ENCODE peak calls at places on chromosomes 16 and 17, in four cellular contexts. One of them, this sample, is unnamed.

GRCh38 chr16:2829501-2830354 is at the start of gene ZG16B:
- DNase-seq in HepG2: peak
- DNase-seq in A549: no peak
- DNase-seq in K562: no peak
- DNase-seq in this sample: no peak

GRCh38 chr17:13583996-13584700 is 17.6 kb downstream of the HS3ST3A1 start:
- DNase-seq in HepG2: no peak
- DNase-seq in A549: no peak
- DNase-seq in K562: no peak
- DNase-seq in this sample: no peak

GRCh38 chr16:4067262-4068001 is 48.8 kb downstream of the ADCY9 start:
- DNase-seq in HepG2: peak
- DNase-seq in A549: no peak
- DNase-seq in K562: no peak
- DNase-seq in this sample: no peak

GRCh38 chr17:3986939-3987335 is 22.7 kb upstream of the ATP2A3 start:
- DNase-seq in HepG2: no peak
- DNase-seq in A549: no peak
- DNase-seq in K562: no peak
- DNase-seq in this sample: no peak

GRCh38 chr17:2337811-2338657 is 733 bp downstream of the SGSM2 start:
- DNase-seq in HepG2: peak
- DNase-seq in A549: peak
- DNase-seq in K562: peak
- DNase-seq in this sample: no peak

GRCh38 chr16:31004658-31005057 is 5.8 kb downstream of the STX1B start:
- DNase-seq in HepG2: no peak
- DNase-seq in A549: no peak
- DNase-seq in K562: no peak
- DNase-seq in this sample: no peak

GRCh38 chr16:54817940-54818574 is 112.6 kb upstream of the IRX5 start:
- DNase-seq in HepG2: no peak
- DNase-seq in A549: no peak
- DNase-seq in K562: no peak
- DNase-seq in this sample: no peak

GRCh38 chr17:77451271-77451893 is 310.6 kb downstream of the SEC14L1 start:
- DNase-seq in HepG2: peak
- DNase-seq in A549: no peak
- DNase-seq in K562: peak
- DNase-seq in this sample: no peak

GRCh38 chr17:34443832-34444469 is 80.9 kb upstream of the CCL1 start:
- DNase-seq in HepG2: peak
- DNase-seq in A549: peak
- DNase-seq in K562: peak
- DNase-seq in this sample: no peak

GRCh38 chr17:3474212-3474611 is 1.6 kb upstream of the ASPA start:
- DNase-seq in HepG2: peak
- DNase-seq in A549: peak
- DNase-seq in K562: no peak
- DNase-seq in this sample: no peak

GRCh38 chr17:54919456-54919855 is 18.8 kb downstream of the TOM1L1 start:
- DNase-seq in HepG2: no peak
- DNase-seq in A549: no peak
- DNase-seq in K562: no peak
- DNase-seq in this sample: no peak

GRCh38 chr17:54920819-54921218 is 20.2 kb downstream of the TOM1L1 start:
- DNase-seq in HepG2: no peak
- DNase-seq in A549: no peak
- DNase-seq in K562: no peak
- DNase-seq in this sample: no peak

GRCh38 chr17:54924405-54924804 is 23.8 kb downstream of the TOM1L1 start:
- DNase-seq in HepG2: no peak
- DNase-seq in A549: no peak
- DNase-seq in K562: no peak
- DNase-seq in this sample: no peak
- TF ChIP-seq USF2 in HepG2: no peak
- TF ChIP-seq USF2 in A549: no peak
- TF ChIP-seq USF2 in K562: no peak
- TF ChIP-seq USF2 in this sample: no peak

GRCh38 chr16:65278874-65279273 is 157.0 kb upstream of the CDH11 start:
- DNase-seq in HepG2: no peak
- DNase-seq in A549: no peak
- DNase-seq in K562: no peak
- DNase-seq in this sample: no peak

GRCh38 chr16:65274576-65274975 is 152.7 kb upstream of the CDH11 start:
- DNase-seq in HepG2: no peak
- DNase-seq in A549: no peak
- DNase-seq in K562: no peak
- DNase-seq in this sample: no peak
- TF ChIP-seq JUNB in HepG2: no peak
- TF ChIP-seq JUNB in A549: no peak
- TF ChIP-seq JUNB in K562: no peak
- TF ChIP-seq JUNB in this sample: no peak

DNA sequence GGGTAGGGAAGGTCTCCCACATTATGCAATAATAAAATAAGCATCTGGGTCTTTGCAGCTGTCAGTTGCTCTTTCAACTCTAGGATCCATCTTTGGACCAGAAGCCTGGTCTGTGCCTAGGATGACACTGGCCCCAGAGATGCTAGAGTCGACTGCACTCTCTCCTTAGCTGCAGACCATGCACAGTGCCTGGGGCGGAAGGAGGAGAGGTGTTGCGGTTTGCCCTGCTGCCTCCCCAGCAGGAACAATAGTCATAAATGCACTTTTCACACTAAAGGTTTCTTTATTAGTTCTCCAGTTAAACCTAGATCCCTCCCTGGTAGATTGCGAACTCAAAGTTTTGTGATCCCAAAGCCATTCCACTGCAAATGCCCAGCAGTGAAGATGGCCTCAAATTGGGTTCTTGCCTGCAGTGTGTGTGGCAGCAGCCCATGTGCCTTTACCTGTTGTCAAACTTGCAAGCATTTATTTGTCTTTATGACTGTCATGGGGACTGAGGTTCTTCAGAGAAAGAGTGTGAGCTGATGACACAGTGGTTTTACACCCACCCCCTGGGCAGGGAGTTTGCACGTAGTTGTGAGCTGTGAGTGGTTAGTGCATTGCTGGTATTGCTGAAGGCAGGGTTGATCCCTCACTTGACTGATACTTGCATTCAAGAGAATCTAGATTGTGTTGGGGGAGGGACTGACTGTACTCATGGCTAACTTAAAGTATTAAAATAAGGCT is 10.3 kb downstream of the ATXN1L start:
- DNase-seq in HepG2: no peak
- DNase-seq in A549: no peak
- DNase-seq in K562: no peak
- DNase-seq in this sample: no peak
- TF ChIP-seq USF2 in HepG2: no peak
- TF ChIP-seq USF2 in A549: no peak
- TF ChIP-seq USF2 in K562: no peak
- TF ChIP-seq USF2 in this sample: no peak

GRCh38 chr17:48723555-48724239 is 712 bp downstream of the PRAC2 start:
- DNase-seq in HepG2: no peak
- DNase-seq in A549: no peak
- DNase-seq in K562: no peak
- DNase-seq in this sample: no peak

GRCh38 chr17:48721009-48721402 is 1.3 kb downstream of the PRAC1 start:
- DNase-seq in HepG2: no peak
- DNase-seq in A549: no peak
- DNase-seq in K562: no peak
- DNase-seq in this sample: no peak

GRCh38 chr17:48722924-48723554 is at the start of gene PRAC2:
- DNase-seq in HepG2: no peak
- DNase-seq in A549: no peak
- DNase-seq in K562: no peak
- DNase-seq in this sample: no peak

GRCh38 chr17:48720263-48721008 is 1.9 kb downstream of the PRAC1 start:
- DNase-seq in HepG2: no peak
- DNase-seq in A549: no peak
- DNase-seq in K562: no peak
- DNase-seq in this sample: no peak

GRCh38 chr17:48722201-48722907 is at the start of gene PRAC1:
- DNase-seq in HepG2: no peak
- DNase-seq in A549: no peak
- DNase-seq in K562: no peak
- DNase-seq in this sample: no peak
- TF ChIP-seq JUNB in HepG2: no peak
- TF ChIP-seq JUNB in A549: no peak
- TF ChIP-seq JUNB in K562: no peak
- TF ChIP-seq JUNB in this sample: no peak